ENCODE peak calls at places on chromosomes 3 and 15, in ten cellular contexts. O is ovary, X is vagina, Y is cardiac muscle cell, I is A549, V is BE2C, L is Peyer's patch, P is right lobe of liver, N is psoas muscle, G is fibroblast of villous mesenchyme. T is an unnamed sample.

GRCh38 chr3:100978036-100978659 is 15.1 kb downstream of the ABI3BP start:
- DNase-seq in P (no peak), N (no peak), L (no peak), I (no peak), Y (no peak), O (no peak), X (no peak), G (peak; percentile 48), V (no peak), T (no peak)

GRCh38 chr3:183287301-183287971 is 34.4 kb downstream of the B3GNT5 start:
- DNase-seq in I (no peak), P (no peak), Y (no peak), V (no peak), X (no peak), O (no peak), G (peak; percentile 98), N (peak; percentile 72), L (no peak), T (no peak)

GRCh38 chr15:98077186-98077585 is 116.7 kb downstream of the ARRDC4 start:
- DNase-seq in N (no peak), P (no peak), Y (no peak), O (no peak), I (no peak), L (no peak), X (no peak), V (peak; percentile 44), G (peak; percentile 37), T (no peak)

GRCh38 chr15:31852933-31853332 is 177.4 kb upstream of the CHRNA7 start:
- DNase-seq in L (no peak), X (no peak), P (no peak), V (no peak), Y (no peak), G (no peak), I (no peak), O (no peak), N (no peak), T (no peak)

GRCh38 chr3:150227839-150228238 is 180.3 kb upstream of the TSC22D2 start:
- DNase-seq in G (peak; percentile 65), V (peak; percentile 76), Y (peak; percentile 90), X (no peak), L (peak; percentile 31), I (peak; percentile 38), N (no peak), O (no peak), P (peak; percentile 43), T (no peak)

GRCh38 chr3:15325228-15325627 is 7.2 kb downstream of the SH3BP5 start:
- DNase-seq in I (no peak), G (peak; percentile 37), N (no peak), X (no peak), Y (no peak), L (no peak), O (peak; percentile 61), P (peak; percentile 53), V (peak; percentile 21), T (no peak)

GRCh38 chr15:60184579-60184978 is 180.5 kb downstream of the FOXB1 start:
- DNase-seq in I (no peak), Y (no peak), O (no peak), L (no peak), X (no peak), V (no peak), N (no peak), G (no peak), P (no peak), T (no peak)

GRCh38 chr3:76673171-76673570 is 366.7 kb upstream of the ROBO2 start:
- DNase-seq in X (no peak), O (no peak), V (no peak), P (no peak), Y (no peak), L (no peak), N (no peak), G (no peak), I (no peak), T (no peak)

GRCh38 chr15:89851665-89852341 is 37.2 kb upstream of the ANPEP start:
- DNase-seq in X (no peak), I (no peak), G (no peak), Y (no peak), O (no peak), P (no peak), L (no peak), V (no peak), N (no peak), T (no peak)

GRCh38 chr3:61627768-61628185 is 66.4 kb downstream of the PTPRG start:
- DNase-seq in N (no peak), X (no peak), Y (no peak), P (peak; percentile 25), L (no peak), O (no peak), V (no peak), I (peak; percentile 26), G (peak; percentile 96), T (no peak)

GRCh38 chr15:40952301-40952900 is 870 bp upstream of the CHAC1 start:
- DNase-seq in X (no peak), Y (no peak), N (no peak), O (no peak), I (no peak), P (no peak), V (no peak), G (no peak), L (no peak), T (no peak)

GRCh38 chr3:100113728-100114412 is 431 bp downstream of the FILIP1L start:
- DNase-seq in P (no peak), Y (no peak), G (no peak), X (no peak), N (no peak), V (no peak), O (no peak), I (no peak), L (no peak), T (no peak)

DNA sequence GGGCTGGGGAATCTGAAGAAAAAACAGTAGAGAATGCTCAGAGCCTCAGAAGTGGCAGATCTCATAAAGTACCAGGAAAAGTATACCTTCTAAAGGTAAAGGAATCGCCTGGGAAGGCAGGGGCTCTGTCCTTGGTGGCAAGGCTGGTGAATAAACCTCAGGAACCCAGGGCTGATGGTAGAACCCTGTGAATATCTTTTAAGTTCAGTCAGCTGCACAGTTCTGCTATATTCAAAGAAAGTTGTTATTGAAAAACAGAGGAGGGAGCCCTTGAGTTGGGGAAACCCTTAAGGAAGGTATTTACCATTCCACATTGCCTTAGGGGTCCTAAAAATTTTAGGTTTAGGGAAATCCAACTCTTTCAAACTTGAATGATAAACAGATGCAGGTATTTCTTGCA is 31.2 kb downstream of the ZPLD1 start:
- DNase-seq in L (no peak), V (no peak), P (no peak), I (no peak), Y (peak; percentile 19), N (no peak), G (no peak), X (no peak), O (no peak), T (no peak)
- TF ChIP-seq CTCF in L (no peak), V (peak; percentile 38), P (no peak), I (no peak), Y (no peak), N (no peak), G (peak; percentile 25), X (no peak), O (no peak), T (no peak)

GRCh38 chr3:156473341-156473740 is 81.6 kb downstream of the SSR3 start:
- DNase-seq in P (no peak), N (no peak), Y (no peak), X (no peak), I (no peak), L (no peak), V (no peak), G (no peak), O (no peak), T (no peak)

GRCh38 chr3:156477306-156477705 is 77.6 kb downstream of the SSR3 start:
- DNase-seq in X (no peak), O (no peak), V (no peak), I (no peak), N (no peak), P (no peak), G (no peak), L (no peak), Y (peak; percentile 23), T (no peak)

GRCh38 chr3:156472150-156472549 is 82.8 kb downstream of the SSR3 start:
- DNase-seq in I (no peak), G (no peak), V (no peak), O (no peak), L (no peak), X (no peak), P (no peak), Y (no peak), N (no peak), T (no peak)

GRCh38 chr3:156471431-156471830 is 83.5 kb downstream of the SSR3 start:
- DNase-seq in N (no peak), G (no peak), Y (peak; percentile 21), L (no peak), X (no peak), V (peak; percentile 75), P (no peak), O (no peak), I (no peak), T (no peak)

DNA sequence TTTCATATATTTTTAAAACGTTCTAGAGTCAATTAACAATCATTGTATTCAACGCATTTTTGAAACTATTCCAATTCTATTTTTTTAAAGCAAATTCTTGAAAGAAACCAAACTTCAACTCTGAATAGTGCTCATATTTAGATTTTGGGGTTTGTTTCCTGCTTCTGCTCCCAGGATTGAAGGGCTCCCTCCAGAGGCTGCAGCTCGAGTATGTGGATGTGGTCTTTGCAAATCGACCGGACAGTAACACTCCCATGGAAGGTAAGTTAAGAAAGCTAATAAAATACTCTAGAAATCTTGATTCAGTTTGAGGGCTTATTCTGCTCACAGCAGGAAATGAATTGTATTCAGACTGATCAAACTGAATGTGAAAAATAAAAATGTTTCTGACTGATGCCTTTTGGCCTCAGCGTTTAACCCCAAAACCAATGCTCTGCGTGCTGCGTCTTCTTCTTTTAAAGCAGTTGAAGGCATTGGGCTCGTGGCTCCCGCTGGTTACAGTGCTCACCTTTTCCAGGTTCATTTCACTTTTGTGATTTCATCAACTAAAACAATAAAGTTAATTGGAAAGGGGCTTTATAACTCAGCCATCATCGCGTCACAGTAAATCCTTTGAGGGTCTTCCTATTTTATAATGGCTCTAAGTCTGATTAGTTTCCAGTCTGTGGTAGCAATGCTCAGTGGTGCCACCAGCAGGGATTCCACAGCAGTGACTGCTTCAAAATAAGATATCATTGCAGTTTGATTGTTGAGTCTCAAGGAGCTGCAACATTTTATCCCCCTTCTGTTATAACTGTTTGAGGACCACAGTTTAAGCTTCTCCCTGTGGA is 80.1 kb downstream of the SSR3 start:
- DNase-seq in Y (peak; percentile 55), N (no peak), I (peak; percentile 6), X (no peak), P (no peak), G (no peak), L (no peak), O (no peak), V (peak; percentile 24), T (no peak)
- TF ChIP-seq CTCF in Y (peak; percentile 46), N (peak; percentile 21), I (no peak), X (no peak), P (peak; percentile 19), G (peak; percentile 44), L (peak; percentile 10), O (no peak), V (peak; percentile 71), T (no peak)

GRCh38 chr3:52004158-52004787 is 8.6 kb upstream of the RPL29 start:
- DNase-seq in P (no peak), O (no peak), V (peak; percentile 80), X (no peak), G (peak; percentile 59), I (no peak), L (no peak), Y (peak; percentile 88), N (peak; percentile 81), T (no peak)
- TF ChIP-seq CTCF in P (peak; percentile 22), O (no peak), V (peak; percentile 76), X (peak; percentile 9), G (peak; percentile 76), I (peak; percentile 25), L (no peak), Y (peak; percentile 74), N (peak; percentile 63), T (no peak)

GRCh38 chr15:28021281-28022039 is 77.7 kb downstream of the OCA2 start:
- DNase-seq in O (peak; percentile 83), N (no peak), X (no peak), Y (peak; percentile 88), P (peak; percentile 94), L (no peak), I (peak; percentile 38), V (peak; percentile 98), G (peak; percentile 5), T (no peak)
- TF ChIP-seq CTCF in O (no peak), N (peak; percentile 28), X (no peak), Y (peak; percentile 41), P (peak; percentile 61), L (peak; percentile 30), I (peak; percentile 58), V (peak; percentile 94), G (no peak), T (no peak)